ENCODE peak calls at places on chromosomes 5 and 9, in six cellular contexts. One of them, this sample, is unnamed.
A peak's percentile ranks its signal among the peaks of the same experiment; 100 is the strongest.

GRCh38 chr5:79697222-79698164 is 7.9 kb downstream of the CMYA5 start:
- DNase-seq in left lung: no peak
- DNase-seq in mammary epithelial cell: no peak
- DNase-seq in stimulated activated CD8-positive, alpha-beta memory T cell treated with anti-CD3 and anti-CD28 coated beads, Interleukin-4, amount 100 ng/mL, for 24 hours: no peak
- DNase-seq in chondrocyte: no peak
- DNase-seq in endothelial cell: no peak
- DNase-seq in this sample: no peak

GRCh38 chr9:38671748-38672147 is 48.2 kb downstream of the FAM240B start:
- DNase-seq in left lung: no peak
- DNase-seq in mammary epithelial cell: no peak
- DNase-seq in stimulated activated CD8-positive, alpha-beta memory T cell treated with anti-CD3 and anti-CD28 coated beads, Interleukin-4, amount 100 ng/mL, for 24 hours: no peak
- DNase-seq in chondrocyte: no peak
- DNase-seq in endothelial cell: no peak
- DNase-seq in this sample: no peak

GRCh38 chr5:124438390-124439380 is 307.8 kb downstream of the ZNF608 start:
- DNase-seq in left lung: no peak
- DNase-seq in mammary epithelial cell: no peak
- DNase-seq in stimulated activated CD8-positive, alpha-beta memory T cell treated with anti-CD3 and anti-CD28 coated beads, Interleukin-4, amount 100 ng/mL, for 24 hours: no peak
- DNase-seq in chondrocyte: no peak
- DNase-seq in endothelial cell: peak; percentile 9
- DNase-seq in this sample: no peak

GRCh38 chr9:137611623-137612609 is 6.4 kb downstream of the ARRDC1 start:
- DNase-seq in left lung: peak; percentile 93
- DNase-seq in mammary epithelial cell: peak; percentile 97
- DNase-seq in stimulated activated CD8-positive, alpha-beta memory T cell treated with anti-CD3 and anti-CD28 coated beads, Interleukin-4, amount 100 ng/mL, for 24 hours: no peak
- DNase-seq in chondrocyte: peak; percentile 94
- DNase-seq in endothelial cell: no peak
- DNase-seq in this sample: no peak

GRCh38 chr9:131530546-131530929 is 525 bp downstream of the UCK1 start:
- DNase-seq in left lung: no peak
- DNase-seq in mammary epithelial cell: peak; percentile 37
- DNase-seq in stimulated activated CD8-positive, alpha-beta memory T cell treated with anti-CD3 and anti-CD28 coated beads, Interleukin-4, amount 100 ng/mL, for 24 hours: no peak
- DNase-seq in chondrocyte: no peak
- DNase-seq in endothelial cell: peak; percentile 56
- DNase-seq in this sample: peak; percentile 67

GRCh38 chr5:135242496-135243193 is 156.4 kb downstream of the MACROH2A1 start:
- DNase-seq in left lung: no peak
- DNase-seq in mammary epithelial cell: no peak
- DNase-seq in stimulated activated CD8-positive, alpha-beta memory T cell treated with anti-CD3 and anti-CD28 coated beads, Interleukin-4, amount 100 ng/mL, for 24 hours: no peak
- DNase-seq in chondrocyte: no peak
- DNase-seq in endothelial cell: no peak
- DNase-seq in this sample: no peak

GRCh38 chr9:98432960-98433359 is 177.5 kb upstream of the TBC1D2 start:
- DNase-seq in left lung: no peak
- DNase-seq in mammary epithelial cell: no peak
- DNase-seq in stimulated activated CD8-positive, alpha-beta memory T cell treated with anti-CD3 and anti-CD28 coated beads, Interleukin-4, amount 100 ng/mL, for 24 hours: no peak
- DNase-seq in chondrocyte: no peak
- DNase-seq in endothelial cell: no peak
- DNase-seq in this sample: no peak

GRCh38 chr9:120542701-120543490 is 37.1 kb downstream of the CDK5RAP2 start:
- DNase-seq in left lung: no peak
- DNase-seq in mammary epithelial cell: no peak
- DNase-seq in stimulated activated CD8-positive, alpha-beta memory T cell treated with anti-CD3 and anti-CD28 coated beads, Interleukin-4, amount 100 ng/mL, for 24 hours: no peak
- DNase-seq in chondrocyte: no peak
- DNase-seq in endothelial cell: no peak
- DNase-seq in this sample: no peak

GRCh38 chr5:1211701-1212100 is 10.3 kb downstream of the SLC6A19 start:
- DNase-seq in left lung: peak; percentile 41
- DNase-seq in mammary epithelial cell: no peak
- DNase-seq in stimulated activated CD8-positive, alpha-beta memory T cell treated with anti-CD3 and anti-CD28 coated beads, Interleukin-4, amount 100 ng/mL, for 24 hours: no peak
- DNase-seq in chondrocyte: no peak
- DNase-seq in endothelial cell: no peak
- DNase-seq in this sample: peak; percentile 44

GRCh38 chr9:137199411-137200121 is 975 bp downstream of the TPRN start:
- DNase-seq in left lung: no peak
- DNase-seq in mammary epithelial cell: no peak
- DNase-seq in stimulated activated CD8-positive, alpha-beta memory T cell treated with anti-CD3 and anti-CD28 coated beads, Interleukin-4, amount 100 ng/mL, for 24 hours: no peak
- DNase-seq in chondrocyte: no peak
- DNase-seq in endothelial cell: no peak
- DNase-seq in this sample: no peak

GRCh38 chr5:54159837-54160215 is 150.5 kb downstream of the ARL15 start:
- DNase-seq in left lung: no peak
- DNase-seq in mammary epithelial cell: no peak
- DNase-seq in stimulated activated CD8-positive, alpha-beta memory T cell treated with anti-CD3 and anti-CD28 coated beads, Interleukin-4, amount 100 ng/mL, for 24 hours: no peak
- DNase-seq in chondrocyte: no peak
- DNase-seq in endothelial cell: no peak
- DNase-seq in this sample: no peak

GRCh38 chr9:4137755-4138154 is 162.1 kb downstream of the GLIS3 start:
- DNase-seq in left lung: no peak
- DNase-seq in mammary epithelial cell: peak; percentile 56
- DNase-seq in stimulated activated CD8-positive, alpha-beta memory T cell treated with anti-CD3 and anti-CD28 coated beads, Interleukin-4, amount 100 ng/mL, for 24 hours: no peak
- DNase-seq in chondrocyte: no peak
- DNase-seq in endothelial cell: no peak
- DNase-seq in this sample: no peak